ENCODE peak calls at places on chromosomes 1 and 21, in nine cellular contexts. One of them, this sample, is unnamed.

GRCh38 chr1:48859429-48859828 is 82.7 kb upstream of the BEND5 start:
- DNase-seq in sigmoid colon: no peak
- DNase-seq in GM12892: no peak
- DNase-seq in kidney epithelial cell: no peak
- DNase-seq in C1 segment of cervical spinal cord: no peak
- DNase-seq in Calu3: no peak
- DNase-seq in EL: no peak
- DNase-seq in body of pancreas: no peak
- DNase-seq in H4: no peak
- DNase-seq in this sample: no peak

GRCh38 chr21:42618713-42619112 is 34.7 kb upstream of the PDE9A start:
- DNase-seq in sigmoid colon: no peak
- DNase-seq in GM12892: no peak
- DNase-seq in kidney epithelial cell: no peak
- DNase-seq in C1 segment of cervical spinal cord: no peak
- DNase-seq in Calu3: no peak
- DNase-seq in EL: no peak
- DNase-seq in body of pancreas: no peak
- DNase-seq in H4: no peak
- DNase-seq in this sample: no peak

GRCh38 chr1:246786606-246787238 is 62.5 kb downstream of the SCCPDH start:
- DNase-seq in sigmoid colon: no peak
- DNase-seq in GM12892: no peak
- DNase-seq in kidney epithelial cell: no peak
- DNase-seq in C1 segment of cervical spinal cord: no peak
- DNase-seq in Calu3: no peak
- DNase-seq in EL: no peak
- DNase-seq in body of pancreas: no peak
- DNase-seq in H4: no peak
- DNase-seq in this sample: no peak

GRCh38 chr1:11691928-11692711 is 610 bp downstream of the DRAXIN start:
- DNase-seq in sigmoid colon: no peak
- DNase-seq in GM12892: no peak
- DNase-seq in kidney epithelial cell: no peak
- DNase-seq in C1 segment of cervical spinal cord: no peak
- DNase-seq in Calu3: no peak
- DNase-seq in EL: no peak
- DNase-seq in body of pancreas: no peak
- DNase-seq in H4: no peak
- DNase-seq in this sample: no peak

GRCh38 chr1:114956570-114956969 is 73.1 kb upstream of the TSHB start:
- DNase-seq in sigmoid colon: no peak
- DNase-seq in GM12892: no peak
- DNase-seq in kidney epithelial cell: no peak
- DNase-seq in C1 segment of cervical spinal cord: no peak
- DNase-seq in Calu3: peak
- DNase-seq in EL: peak
- DNase-seq in body of pancreas: no peak
- DNase-seq in H4: peak
- DNase-seq in this sample: no peak

GRCh38 chr1:201258763-201259230 is 24.5 kb upstream of the PKP1 start:
- DNase-seq in sigmoid colon: no peak
- DNase-seq in GM12892: no peak
- DNase-seq in kidney epithelial cell: no peak
- DNase-seq in C1 segment of cervical spinal cord: no peak
- DNase-seq in Calu3: no peak
- DNase-seq in EL: no peak
- DNase-seq in body of pancreas: no peak
- DNase-seq in H4: no peak
- DNase-seq in this sample: no peak

GRCh38 chr21:17786219-17787181 is 32.7 kb downstream of the C21orf91 start:
- DNase-seq in sigmoid colon: no peak
- DNase-seq in GM12892: no peak
- DNase-seq in kidney epithelial cell: no peak
- DNase-seq in C1 segment of cervical spinal cord: no peak
- DNase-seq in Calu3: no peak
- DNase-seq in EL: no peak
- DNase-seq in body of pancreas: no peak
- DNase-seq in H4: no peak
- DNase-seq in this sample: no peak

GRCh38 chr1:4725416-4725815 is 71.0 kb downstream of the AJAP1 start:
- DNase-seq in sigmoid colon: no peak
- DNase-seq in GM12892: no peak
- DNase-seq in kidney epithelial cell: no peak
- DNase-seq in C1 segment of cervical spinal cord: no peak
- DNase-seq in Calu3: no peak
- DNase-seq in EL: no peak
- DNase-seq in body of pancreas: no peak
- DNase-seq in H4: no peak
- DNase-seq in this sample: no peak

GRCh38 chr1:110308247-110308646 is 30.9 kb upstream of the RBM15 start:
- DNase-seq in sigmoid colon: no peak
- DNase-seq in GM12892: no peak
- DNase-seq in kidney epithelial cell: peak
- DNase-seq in C1 segment of cervical spinal cord: no peak
- DNase-seq in Calu3: no peak
- DNase-seq in EL: peak
- DNase-seq in body of pancreas: no peak
- DNase-seq in H4: no peak
- DNase-seq in this sample: no peak

GRCh38 chr1:228270032-228270431 is 62.2 kb downstream of the OBSCN start:
- DNase-seq in sigmoid colon: no peak
- DNase-seq in GM12892: no peak
- DNase-seq in kidney epithelial cell: no peak
- DNase-seq in C1 segment of cervical spinal cord: no peak
- DNase-seq in Calu3: no peak
- DNase-seq in EL: peak
- DNase-seq in body of pancreas: no peak
- DNase-seq in H4: no peak
- DNase-seq in this sample: no peak

This sample was measured in CD4-positive, alpha-beta T cell.